ENCODE peak calls at places on chromosomes 6 and 20, in six cellular contexts. M is astrocyte of the cerebellum, L is hepatocyte, C is cardiac fibroblast, H is sigmoid colon, I is neural crest cell. X is an unnamed sample.

GRCh38 chr6:98985391-98985790 is 37.6 kb upstream of the FBXL4 start:
- DNase-seq in M (no peak), L (no peak), C (no peak), H (no peak), I (no peak), X (no peak)

GRCh38 chr6:96877151-96877550 is 20.5 kb downstream of the NDUFAF4 start:
- DNase-seq in M (no peak), L (no peak), C (no peak), H (no peak), I (no peak), X (no peak)

GRCh38 chr6:151763303-151763702 is 44.2 kb upstream of the ESR1 start:
- DNase-seq in M (peak; percentile 38), L (no peak), C (peak; percentile 49), H (no peak), I (no peak), X (no peak)

GRCh38 chr6:107121964-107122495 is 6.7 kb upstream of the BEND3 start:
- DNase-seq in M (no peak), L (no peak), C (no peak), H (no peak), I (no peak), X (no peak)

GRCh38 chr6:2498224-2498623 is 252.5 kb downstream of the MYLK4 start:
- DNase-seq in M (no peak), L (no peak), C (no peak), H (no peak), I (no peak), X (no peak)

GRCh38 chr20:35232575-35232974 is 6.1 kb downstream of the MMP24 start:
- DNase-seq in M (peak; percentile 52), L (no peak), C (peak; percentile 46), H (no peak), I (no peak), X (peak; percentile 56)

GRCh38 chr6:29792123-29793035 is 35.2 kb upstream of the HLA-G start:
- DNase-seq in M (no peak), L (peak; percentile 59), C (peak; percentile 21), H (peak; percentile 84), I (peak; percentile 14), X (no peak)

GRCh38 chr6:169240591-169241390 is 12.9 kb downstream of the THBS2 start:
- DNase-seq in M (no peak), L (no peak), C (no peak), H (no peak), I (no peak), X (no peak)

GRCh38 chr6:16168858-16169257 is 40.0 kb downstream of the MYLIP start:
- DNase-seq in M (peak; percentile 46), L (peak; percentile 40), C (peak; percentile 64), H (no peak), I (no peak), X (no peak)

GRCh38 chr6:7108196-7108963 is 619 bp downstream of the RREB1 start:
- DNase-seq in M (no peak), L (peak; percentile 72), C (peak; percentile 57), H (peak; percentile 85), I (peak; percentile 38), X (no peak)

GRCh38 chr20:46894579-46894958 is at the start of gene EYA2:
- DNase-seq in M (no peak), L (peak; percentile 42), C (no peak), H (no peak), I (peak; percentile 17), X (no peak)

GRCh38 chr6:80771941-80772340 is 665.5 kb downstream of the BCKDHB start:
- DNase-seq in M (peak; percentile 31), L (peak; percentile 44), C (peak; percentile 34), H (no peak), I (peak; percentile 14), X (no peak)

GRCh38 chr20:11001767-11002540 is 328.2 kb upstream of the JAG1 start:
- DNase-seq in M (no peak), L (peak; percentile 41), C (peak; percentile 72), H (no peak), I (no peak), X (no peak)

GRCh38 chr20:12531626-12532025 is 477.1 kb upstream of the SPTLC3 start:
- DNase-seq in M (no peak), L (peak; percentile 22), C (no peak), H (no peak), I (no peak), X (no peak)

GRCh38 chr6:52595000-52595795 is 18.3 kb upstream of the TRAM2 start:
- DNase-seq in M (no peak), L (peak; percentile 67), C (peak; percentile 85), H (no peak), I (no peak), X (peak; percentile 61)

GRCh38 chr20:25289886-25290597 is 42.2 kb downstream of the PYGB start:
- DNase-seq in M (no peak), L (no peak), C (no peak), H (peak; percentile 56), I (no peak), X (no peak)

GRCh38 chr6:158437571-158437970 is 122.3 kb upstream of the TMEM181 start:
- DNase-seq in M (no peak), L (no peak), C (peak; percentile 28), H (no peak), I (no peak), X (no peak)

GRCh38 chr6:47654255-47654654 is 44.1 kb upstream of the ADGRF4 start:
- DNase-seq in M (no peak), L (no peak), C (no peak), H (no peak), I (no peak), X (no peak)

GRCh38 chr20:19970256-19970765 is 46.9 kb upstream of the NAA20 start:
- DNase-seq in M (no peak), L (no peak), C (no peak), H (no peak), I (no peak), X (no peak)

GRCh38 chr6:77339926-77340325 is 123.4 kb downstream of the HTR1B start:
- DNase-seq in M (no peak), L (no peak), C (no peak), H (no peak), I (no peak), X (no peak)

GRCh38 chr6:157317129-157317814 is 6.0 kb downstream of the TMEM242 start:
- DNase-seq in M (peak; percentile 70), L (peak; percentile 36), C (peak; percentile 89), H (peak; percentile 90), I (no peak), X (peak; percentile 61)

GRCh38 chr6:44339763-44340625 is 2.5 kb upstream of the SPATS1 start:
- DNase-seq in M (no peak), L (peak; percentile 16), C (no peak), H (no peak), I (no peak), X (no peak)

GRCh38 chr6:159399953-159400352 is 230.8 kb downstream of the FNDC1 start:
- DNase-seq in M (no peak), L (no peak), C (no peak), H (no peak), I (no peak), X (no peak)

GRCh38 chr6:90890681-90891337 is 303.9 kb upstream of the MAP3K7 start:
- DNase-seq in M (no peak), L (peak; percentile 17), C (no peak), H (no peak), I (no peak), X (no peak)

GRCh38 chr6:16473908-16474791 is 235.8 kb downstream of the GMPR start:
- DNase-seq in M (no peak), L (no peak), C (no peak), H (no peak), I (no peak), X (no peak)

GRCh38 chr20:51372176-51372803 is 170.2 kb downstream of the NFATC2 start:
- DNase-seq in M (peak; percentile 60), L (peak; percentile 87), C (peak; percentile 76), H (peak; percentile 81), I (peak; percentile 61), X (no peak)

GRCh38 chr6:21166754-21167153 is 426.8 kb upstream of the SOX4 start:
- DNase-seq in M (no peak), L (no peak), C (no peak), H (no peak), I (no peak), X (no peak)

GRCh38 chr6:136654086-136654485 is 103.9 kb upstream of the MAP7 start:
- DNase-seq in M (no peak), L (no peak), C (no peak), H (no peak), I (no peak), X (no peak)

GRCh38 chr6:136656121-136656520 is 105.9 kb upstream of the MAP7 start:
- DNase-seq in M (peak; percentile 53), L (no peak), C (peak; percentile 19), H (no peak), I (no peak), X (no peak)

GRCh38 chr6:136652656-136653055 is 102.4 kb upstream of the MAP7 start:
- DNase-seq in M (no peak), L (no peak), C (no peak), H (no peak), I (no peak), X (no peak)

GRCh38 chr6:136657629-136658028 is 107.4 kb upstream of the MAP7 start:
- DNase-seq in M (no peak), L (peak; percentile 38), C (no peak), H (no peak), I (no peak), X (no peak)

GRCh38 chr6:136655251-136656014 is 105.2 kb upstream of the MAP7 start:
- DNase-seq in M (no peak), L (no peak), C (no peak), H (no peak), I (no peak), X (no peak)
- TF ChIP-seq CTCF in M (no peak), L (no peak), C (no peak), H (no peak), I (no peak), X (no peak)

DNA sequence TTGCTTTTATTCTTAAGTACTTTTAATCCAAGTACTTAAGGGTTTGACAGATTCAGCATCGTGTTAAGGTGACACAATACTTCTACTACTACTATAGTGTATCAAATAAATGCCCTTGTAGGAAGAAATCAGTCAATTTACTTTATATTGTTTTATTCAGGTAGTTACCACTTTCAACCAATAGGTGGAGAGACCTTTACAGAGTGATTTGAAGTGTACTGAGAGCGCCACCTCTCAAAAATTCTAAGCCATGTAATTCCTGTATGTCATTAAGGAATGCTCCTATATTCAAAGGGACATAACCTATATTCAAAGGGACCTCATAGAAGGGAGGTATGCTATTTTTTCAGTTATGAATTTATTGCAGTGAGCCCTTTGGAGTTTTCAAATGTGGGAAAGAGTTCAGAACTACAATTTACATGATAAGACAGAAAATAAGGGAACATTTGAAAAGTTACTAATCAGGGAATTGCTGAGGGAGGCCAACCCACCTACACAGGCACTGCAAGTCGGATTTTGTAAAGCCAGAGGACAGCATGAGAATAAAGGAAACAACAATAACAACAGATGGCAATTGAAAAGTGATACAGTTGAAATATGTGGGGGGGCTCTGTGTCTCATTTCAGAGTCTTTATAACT is 955.6 kb downstream of the TBC1D32 start:
- DNase-seq in M (peak; percentile 20), L (peak; percentile 52), C (peak; percentile 73), H (no peak), I (no peak), X (no peak)
- TF ChIP-seq CTCF in M (peak; percentile 70), L (peak; percentile 57), C (peak; percentile 60), H (no peak), I (peak; percentile 67), X (no peak)

GRCh38 chr6:111872521-111873177 is 603 bp downstream of the FYN start:
- DNase-seq in M (no peak), L (peak; percentile 61), C (peak; percentile 61), H (peak; percentile 83), I (peak; percentile 37), X (no peak)
- TF ChIP-seq CTCF in M (no peak), L (no peak), C (no peak), H (no peak), I (no peak), X (peak; percentile 11)

GRCh38 chr6:63816979-63817436 is 181.4 kb downstream of the PHF3 start:
- DNase-seq in M (no peak), L (peak; percentile 31), C (peak; percentile 52), H (no peak), I (no peak), X (no peak)
- TF ChIP-seq CTCF in M (peak; percentile 30), L (peak; percentile 33), C (peak; percentile 53), H (no peak), I (peak; percentile 24), X (peak; percentile 41)